ENCODE peak calls at places on chromosomes 4 and X, in eight cellular contexts. F, X, P, B, Q, U, J and C are unnamed samples.

GRCh38 chrX:71060127-71060526 is 8.0 kb downstream of the SNX12 start:
- DNase-seq in X (no peak), Q (no peak), P (no peak), F (no peak), U (no peak), J (no peak), B (no peak), C (no peak)

GRCh38 chr4:143302526-143302925 is 34.1 kb upstream of the GAB1 start:
- DNase-seq in Q (no peak), F (peak), U (no peak), P (no peak), B (no peak), J (no peak), X (no peak), C (peak)

GRCh38 chr4:970046-970745 is 3.2 kb downstream of the DGKQ start:
- DNase-seq in X (no peak), B (no peak), Q (no peak), J (no peak), U (no peak), P (no peak), F (no peak), C (no peak)

GRCh38 chrX:69284491-69284890 is 119.2 kb upstream of the PJA1 start:
- DNase-seq in J (no peak), Q (no peak), F (no peak), U (no peak), P (no peak), B (no peak), X (no peak), C (no peak)

GRCh38 chr4:152997771-152998487 is 61.8 kb downstream of the FHDC1 start:
- DNase-seq in P (no peak), Q (no peak), X (peak), F (no peak), B (no peak), U (no peak), J (no peak), C (no peak)

GRCh38 chrX:102624105-102624504 is 24.8 kb downstream of the ARMCX5 start:
- DNase-seq in Q (peak), F (no peak), U (no peak), B (no peak), X (no peak), P (no peak), J (no peak), C (peak)

GRCh38 chr4:185912779-185913178 is 100.8 kb upstream of the SORBS2 start:
- DNase-seq in B (no peak), J (no peak), U (no peak), Q (no peak), P (no peak), X (no peak), F (peak), C (no peak)

GRCh38 chrX:105150036-105150435 is 70.5 kb downstream of the TEX13A start:
- DNase-seq in J (no peak), U (no peak), F (no peak), B (no peak), Q (no peak), P (no peak), X (no peak), C (no peak)

GRCh38 chr4:66590488-66591215 is 920.4 kb upstream of the EPHA5 start:
- DNase-seq in Q (no peak), P (no peak), F (peak), B (no peak), X (no peak), U (no peak), J (no peak), C (peak)

GRCh38 chr4:120561648-120562047 is 360.9 kb downstream of the PRDM5 start:
- DNase-seq in B (no peak), J (no peak), P (no peak), F (no peak), Q (no peak), X (no peak), U (no peak), C (no peak)

GRCh38 chrX:39653656-39654055 is 444.1 kb downstream of the BCOR start:
- DNase-seq in Q (no peak), J (no peak), B (no peak), U (no peak), P (no peak), X (no peak), F (no peak), C (peak)

GRCh38 chr4:96326846-96327245 is 487.0 kb downstream of the PDHA2 start:
- DNase-seq in Q (no peak), B (no peak), X (no peak), F (peak), J (no peak), P (no peak), U (no peak), C (no peak)

GRCh38 chr4:112813790-112814189 is 176.8 kb downstream of the LARP7 start:
- DNase-seq in P (no peak), X (no peak), F (peak), B (no peak), J (no peak), U (no peak), Q (no peak), C (peak)

GRCh38 chrX:71164071-71164470 is 19.4 kb downstream of the NLGN3 start:
- DNase-seq in U (no peak), J (no peak), Q (no peak), X (no peak), P (no peak), B (no peak), F (no peak), C (no peak)

GRCh38 chrX:127708155-127708554 is 344.0 kb downstream of the ACTRT1 start:
- DNase-seq in J (no peak), U (no peak), X (no peak), Q (no peak), F (peak), B (no peak), P (no peak), C (no peak)

GRCh38 chr4:98434816-98435215 is 173.6 kb downstream of the RAP1GDS1 start:
- DNase-seq in F (no peak), P (no peak), J (no peak), X (no peak), B (no peak), Q (no peak), U (no peak), C (no peak)

GRCh38 chr4:68272860-68273259 is 27.4 kb upstream of the TMPRSS11B start:
- DNase-seq in B (no peak), X (no peak), P (no peak), J (no peak), F (peak), Q (no peak), U (no peak), C (peak)

GRCh38 chr4:1622956-1623355 is 61.2 kb downstream of the FAM53A start:
- DNase-seq in J (no peak), F (no peak), Q (no peak), P (no peak), X (no peak), B (no peak), U (no peak), C (no peak)

GRCh38 chrX:63686878-63687714 is 97.9 kb downstream of the ARHGEF9 start:
- DNase-seq in X (no peak), J (peak), B (no peak), U (no peak), P (no peak), F (peak), Q (peak), C (peak)

GRCh38 chr4:2105559-2105958 is 46.4 kb downstream of the NAT8L start:
- DNase-seq in F (no peak), X (no peak), B (no peak), P (no peak), U (no peak), Q (no peak), J (no peak), C (peak)

GRCh38 chr4:108109111-108109510 is 59.6 kb downstream of the LEF1 start:
- DNase-seq in J (no peak), U (no peak), Q (no peak), F (no peak), X (no peak), B (no peak), P (no peak), C (no peak)

GRCh38 chr4:45442466-45442865 is 681.4 kb downstream of the GABRG1 start:
- DNase-seq in J (no peak), U (no peak), B (no peak), P (no peak), X (no peak), Q (no peak), F (peak), C (no peak)

GRCh38 chr4:124529131-124529530 is 183.4 kb downstream of the ANKRD50 start:
- DNase-seq in Q (no peak), P (no peak), F (no peak), J (no peak), U (no peak), B (no peak), X (no peak), C (peak)

GRCh38 chr4:80732010-80732409 is 298.5 kb upstream of the BMP3 start:
- DNase-seq in X (no peak), J (no peak), P (no peak), B (no peak), U (no peak), F (peak), Q (no peak), C (peak)

GRCh38 chrX:69127466-69127865 is 37.8 kb downstream of the PJA1 start:
- DNase-seq in X (no peak), F (no peak), J (no peak), B (no peak), P (no peak), U (no peak), Q (no peak), C (no peak)

GRCh38 chrX:133985164-133986007 is at the start of gene GPC3:
- DNase-seq in Q (peak), F (peak), B (peak), J (peak), U (no peak), P (no peak), X (no peak), C (no peak)

GRCh38 chr4:48193096-48193836 is 59.2 kb upstream of the TXK start:
- DNase-seq in Q (no peak), B (no peak), X (no peak), P (no peak), U (no peak), J (no peak), F (no peak), C (no peak)

GRCh38 chr4:116878280-116878679 is 207.1 kb downstream of the TRAM1L1 start:
- DNase-seq in F (no peak), U (no peak), Q (no peak), X (no peak), B (no peak), J (no peak), P (no peak), C (no peak)

GRCh38 chrX:16946971-16947562 is 609 bp downstream of the REPS2 start:
- DNase-seq in F (no peak), B (peak), X (no peak), Q (peak), J (no peak), P (peak), U (no peak), C (no peak)

GRCh38 chr4:81565137-81565870 is 93.6 kb upstream of the RASGEF1B start:
- DNase-seq in U (peak), X (no peak), F (peak), P (peak), J (no peak), B (peak), Q (peak), C (peak)

GRCh38 chrX:9940397-9940796 is 26.8 kb upstream of the CLDN34 start:
- DNase-seq in X (no peak), B (no peak), F (peak), J (no peak), Q (peak), U (no peak), P (no peak), C (no peak)

GRCh38 chr4:7697326-7697725 is 242.3 kb downstream of the AFAP1 start:
- DNase-seq in J (no peak), X (no peak), U (no peak), B (peak), P (no peak), Q (peak), F (no peak), C (no peak)

DNA sequence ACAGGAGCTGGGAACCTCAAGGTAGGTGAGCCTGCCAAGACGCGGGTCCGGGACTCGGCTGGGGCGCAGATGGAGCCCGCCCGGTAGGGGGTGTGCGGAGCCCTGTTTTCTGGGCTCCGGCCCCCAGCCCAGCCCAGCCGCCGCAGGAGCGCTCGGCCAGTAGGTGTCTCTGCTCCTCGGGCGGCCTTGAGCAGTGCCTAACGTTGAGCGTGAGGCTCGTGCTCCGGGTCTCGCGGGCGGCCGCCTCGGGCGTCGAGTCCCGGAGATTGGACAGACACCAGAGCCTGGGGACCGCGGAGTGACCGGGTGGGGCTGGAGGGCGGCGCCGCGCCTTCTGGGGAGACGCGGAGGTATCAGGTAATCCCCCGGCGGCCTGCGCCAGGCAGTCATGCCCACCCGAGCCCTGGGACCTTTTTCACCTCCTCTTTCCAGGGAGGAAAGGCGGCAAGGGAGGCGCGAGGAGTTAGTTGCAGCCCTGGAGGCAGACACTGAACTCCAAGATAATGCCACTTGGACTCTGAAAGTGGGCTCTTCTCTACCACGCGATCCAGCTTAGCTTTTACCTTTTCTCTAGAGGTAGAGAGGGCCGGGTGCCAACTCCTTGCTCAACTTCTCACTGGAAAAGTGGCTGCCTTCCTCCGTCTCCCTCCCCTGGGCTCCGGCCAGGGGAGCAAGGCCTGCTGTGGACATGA is 14.5 kb upstream of the FGG start:
- DNase-seq in Q (peak), F (peak), U (no peak), P (no peak), B (peak), X (peak), J (peak), C (peak)
- TF ChIP-seq CTCF in Q (peak), F (peak), U (no peak), P (no peak), B (peak), X (peak), J (peak), C (peak)

GRCh38 chrX:49230500-49231232 is 2.5 kb downstream of the CACNA1F start:
- DNase-seq in X (peak), J (peak), F (no peak), Q (peak), P (peak), B (peak), U (peak), C (no peak)
- H3K4me3 ChIP-seq in X (peak), J (peak), F (peak), Q (no peak), P (no peak), B (no peak), U (peak), C (no peak)

GRCh38 chr4:111797455-111798163 is 347.6 kb upstream of the FAM241A start:
- DNase-seq in X (no peak), F (no peak), J (no peak), B (no peak), U (no peak), P (no peak), Q (no peak), C (no peak)

GRCh38 chr4:111802191-111802590 is 343.1 kb upstream of the FAM241A start:
- DNase-seq in X (no peak), P (no peak), U (no peak), Q (no peak), J (no peak), B (no peak), F (no peak), C (no peak)

GRCh38 chr4:111793686-111794085 is 351.6 kb upstream of the FAM241A start:
- DNase-seq in X (no peak), J (no peak), B (no peak), Q (no peak), P (no peak), F (no peak), U (no peak), C (no peak)

GRCh38 chr4:111800551-111800950 is 344.7 kb upstream of the FAM241A start:
- DNase-seq in Q (no peak), J (no peak), U (no peak), P (no peak), B (no peak), F (no peak), X (no peak), C (no peak)

GRCh38 chr4:111798840-111799239 is 346.4 kb upstream of the FAM241A start:
- DNase-seq in F (no peak), J (no peak), P (no peak), B (no peak), Q (no peak), U (no peak), X (no peak), C (no peak)
- TF ChIP-seq CTCF in F (peak), J (no peak), P (no peak), B (no peak), Q (no peak), U (no peak), X (no peak), C (no peak)

GRCh38 chrX:135974279-135974856 is 580 bp upstream of the MMGT1 start:
- DNase-seq in P (peak), F (peak), J (peak), B (peak), X (peak), Q (peak), U (peak), C (peak)
- H3K4me3 ChIP-seq in P (no peak), F (peak), J (peak), B (peak), X (peak), Q (no peak), U (peak), C (peak)

DNA sequence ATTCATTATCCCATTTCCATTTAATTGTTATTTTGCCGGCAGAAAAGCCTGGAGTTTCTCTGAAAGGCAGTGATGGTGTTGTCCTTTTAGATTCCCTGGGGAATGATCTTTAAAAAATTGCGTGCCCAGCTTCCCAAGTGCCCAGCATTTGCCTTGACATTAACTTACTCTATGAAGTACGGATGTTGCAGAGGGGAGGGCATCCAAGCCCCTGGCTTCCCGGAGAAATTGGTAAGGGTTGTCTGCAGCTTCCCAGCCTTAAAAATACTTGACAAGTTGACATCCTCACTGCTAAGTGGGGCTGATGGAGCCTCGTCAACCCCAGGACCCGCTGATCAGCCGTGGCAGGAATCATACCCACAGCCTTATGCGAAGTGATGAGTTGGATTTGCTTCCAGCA is 244.1 kb downstream of the CRLF2 start:
- DNase-seq in U (peak), Q (no peak), X (no peak), P (peak), J (no peak), F (no peak), B (no peak), C (no peak)
- TF ChIP-seq CTCF in U (no peak), Q (no peak), X (no peak), P (no peak), J (no peak), F (no peak), B (no peak), C (no peak)

DNA sequence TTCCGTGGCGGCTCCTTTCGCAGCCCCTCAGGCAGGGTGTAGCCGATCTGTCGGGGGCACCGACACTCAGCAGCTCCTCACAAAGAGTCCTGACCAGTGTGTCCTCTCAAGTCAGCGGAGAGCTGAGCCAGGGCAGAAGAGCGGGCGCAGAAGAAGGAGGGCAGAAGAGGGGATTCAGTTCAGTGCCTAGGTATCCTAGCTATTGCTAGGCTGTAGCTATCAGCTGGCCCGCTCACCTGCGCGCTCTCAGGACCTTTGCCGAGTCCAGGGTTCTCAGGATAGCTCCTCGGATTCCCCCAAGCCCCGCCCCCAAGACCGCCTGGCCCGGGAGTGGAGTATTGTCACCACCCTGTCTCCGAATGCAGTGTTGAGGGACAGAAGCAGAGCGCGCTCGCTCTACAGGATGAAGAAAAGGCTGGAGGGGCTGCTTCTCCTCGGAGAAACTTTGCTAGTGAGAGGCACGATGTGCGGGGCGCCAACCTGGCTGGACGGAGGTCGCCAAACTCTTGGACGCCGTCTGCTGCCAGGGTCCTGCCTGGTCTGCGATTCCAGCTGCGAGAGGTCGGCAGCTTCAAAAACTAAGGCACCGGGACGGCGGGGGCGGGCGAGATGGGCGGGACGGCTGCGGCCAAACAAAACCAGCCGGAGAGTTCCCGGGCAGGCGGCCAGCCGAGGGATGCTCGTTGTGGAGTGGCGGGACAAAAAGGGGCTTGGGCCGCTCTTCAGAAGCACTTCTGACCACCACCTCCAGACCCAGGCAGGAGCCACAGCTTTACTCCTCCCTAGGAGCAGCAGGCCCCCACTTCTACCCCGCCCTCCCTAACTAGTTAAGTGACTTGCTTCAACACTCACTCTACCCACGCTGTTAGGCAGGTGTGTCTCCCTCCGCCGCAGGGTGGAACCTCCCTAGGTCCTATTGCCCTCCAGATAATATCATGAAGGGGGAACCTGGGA is at the start of gene XKRX:
- DNase-seq in U (no peak), Q (peak), B (no peak), X (peak), F (peak), J (no peak), P (no peak), C (no peak)
- H3K4me3 ChIP-seq in U (peak), Q (no peak), B (peak), X (peak), F (peak), J (peak), P (peak), C (peak)